ENCODE peak calls at places on chromosomes 2 and 18, in ten cellular contexts. T, M, G, J, W, D, Z, V, H and N are unnamed samples.

GRCh38 chr2:216350214-216350789 is 22.0 kb downstream of the MARCHF4 start:
- DNase-seq in G (peak), M (peak), D (no peak), T (no peak), W (peak), J (peak), H (no peak), Z (peak), V (no peak), N (no peak)

GRCh38 chr18:37546023-37546537 is 19.5 kb downstream of the CELF4 start:
- DNase-seq in V (no peak), W (no peak), H (no peak), M (no peak), J (no peak), T (no peak), Z (no peak), D (no peak), G (no peak), N (no peak)

GRCh38 chr2:54928719-54929118 is 121.5 kb downstream of the RTN4 start:
- DNase-seq in M (no peak), T (no peak), J (no peak), D (no peak), V (no peak), Z (no peak), H (no peak), W (peak), G (no peak), N (no peak)

GRCh38 chr2:160574472-160575140 is 81.0 kb upstream of the RBMS1 start:
- DNase-seq in J (no peak), T (no peak), W (peak), D (no peak), G (peak), Z (peak), V (no peak), H (no peak), M (no peak), N (no peak)

GRCh38 chr2:46058140-46058539 is 239.1 kb upstream of the EPAS1 start:
- DNase-seq in W (no peak), V (no peak), Z (no peak), J (no peak), G (peak), T (no peak), H (no peak), M (no peak), D (no peak), N (peak)

GRCh38 chr18:45997689-45998088 is 30.6 kb upstream of the EPG5 start:
- DNase-seq in M (no peak), V (no peak), W (no peak), D (no peak), H (no peak), G (no peak), Z (no peak), J (peak), T (no peak), N (no peak)

GRCh38 chr2:127104881-127105655 is 1.9 kb downstream of the BIN1 start:
- DNase-seq in D (no peak), H (no peak), J (no peak), V (no peak), Z (no peak), G (no peak), W (no peak), T (no peak), M (no peak), N (no peak)

GRCh38 chr2:70003093-70003830 is 41.8 kb upstream of the ASPRV1 start:
- DNase-seq in W (no peak), V (no peak), T (no peak), G (no peak), D (no peak), H (no peak), Z (no peak), M (no peak), J (no peak), N (no peak)

GRCh38 chr2:132668189-132668833 is 1.7 kb downstream of the LYPD1 start:
- DNase-seq in G (peak), M (peak), V (peak), T (no peak), D (no peak), Z (peak), W (no peak), H (no peak), J (no peak), N (no peak)

GRCh38 chr2:240441993-240442411 is 6.5 kb downstream of the GPC1 start:
- DNase-seq in H (no peak), W (no peak), G (no peak), D (no peak), J (no peak), Z (no peak), M (no peak), V (no peak), T (no peak), N (peak)

GRCh38 chr2:20226152-20226545 is 1.2 kb upstream of the SDC1 start:
- DNase-seq in D (no peak), H (no peak), G (no peak), W (no peak), V (no peak), Z (no peak), M (no peak), T (no peak), J (no peak), N (no peak)

GRCh38 chr2:9549420-9549819 is 6.2 kb downstream of the ADAM17 start:
- DNase-seq in Z (no peak), J (no peak), G (no peak), D (no peak), T (no peak), M (no peak), W (no peak), V (no peak), H (no peak), N (no peak)

GRCh38 chr2:177265386-177265690 is 811 bp upstream of the NFE2L2 start:
- DNase-seq in V (peak), H (no peak), W (no peak), J (peak), D (no peak), M (no peak), Z (peak), T (no peak), G (peak), N (peak)

GRCh38 chr18:12929477-12930083 is 18.2 kb upstream of the SEH1L start:
- DNase-seq in V (no peak), J (peak), W (no peak), T (no peak), M (no peak), G (peak), Z (no peak), H (no peak), D (no peak), N (no peak)

GRCh38 chr2:160515120-160515519 is 21.5 kb upstream of the RBMS1 start:
- DNase-seq in W (no peak), G (no peak), D (no peak), Z (no peak), J (no peak), M (no peak), T (no peak), H (no peak), V (no peak), N (no peak)

GRCh38 chr2:148742373-148742772 is 97.8 kb downstream of the EPC2 start:
- DNase-seq in T (no peak), Z (no peak), M (no peak), D (no peak), V (no peak), G (no peak), W (peak), H (no peak), J (no peak), N (no peak)

GRCh38 chr18:22551536-22552151 is 133.9 kb upstream of the CTAGE1 start:
- DNase-seq in D (no peak), Z (peak), W (peak), T (no peak), J (no peak), G (peak), V (no peak), M (peak), H (no peak), N (no peak)

GRCh38 chr2:196592331-196592911 is 47.1 kb upstream of the CCDC150 start:
- DNase-seq in G (peak), M (peak), T (peak), W (peak), V (peak), D (no peak), H (no peak), J (no peak), Z (peak), N (peak)

GRCh38 chr2:207674826-207675225 is 36.6 kb upstream of the CCNYL1 start:
- DNase-seq in W (no peak), D (no peak), Z (peak), G (no peak), V (no peak), H (no peak), M (no peak), J (no peak), T (no peak), N (no peak)

GRCh38 chr2:228590681-228591080 is 409.2 kb upstream of the SPHKAP start:
- DNase-seq in M (no peak), T (no peak), D (no peak), G (no peak), J (no peak), H (no peak), W (no peak), Z (no peak), V (no peak), N (no peak)

GRCh38 chr2:237061356-237061755 is 24.3 kb upstream of the COPS8 start:
- DNase-seq in D (no peak), H (no peak), M (no peak), Z (no peak), G (no peak), W (no peak), V (no peak), T (no peak), J (no peak), N (no peak)

GRCh38 chr2:24515335-24515734 is 24.3 kb downstream of the NCOA1 start:
- DNase-seq in M (no peak), G (peak), Z (peak), J (no peak), H (no peak), V (no peak), D (no peak), T (no peak), W (peak), N (no peak)

GRCh38 chr18:43013489-43013888 is 102.0 kb downstream of the RIT2 start:
- DNase-seq in G (no peak), Z (no peak), T (no peak), J (no peak), V (no peak), W (peak), H (no peak), M (no peak), D (no peak), N (no peak)

GRCh38 chr2:102240640-102241370 is 54.0 kb downstream of the IL1RL2 start:
- DNase-seq in M (peak), G (peak), T (peak), H (peak), J (peak), Z (peak), W (peak), D (peak), V (peak), N (peak)

GRCh38 chr18:22902093-22902492 is 31.0 kb upstream of the RBBP8 start:
- DNase-seq in W (no peak), J (no peak), D (no peak), G (no peak), H (no peak), V (no peak), Z (no peak), M (no peak), T (no peak), N (no peak)